ENCODE peak calls at places on chromosomes 2 and 18, in eight cellular contexts. N is tibial artery, Z is upper lobe of left lung, T is NB4, D is AG04449, U is endodermal cell, B is AG10803, V is psoas muscle. A is an unnamed sample.

GRCh38 chr2:21710496-21710895 is 586.7 kb downstream of the TDRD15 start:
- DNase-seq in U (no peak), D (no peak), T (no peak), N (no peak), Z (no peak), V (no peak), B (no peak), A (no peak)

GRCh38 chr2:224892574-224893204 is 149.6 kb downstream of the DOCK10 start:
- DNase-seq in U (peak; percentile 53), T (peak; percentile 73), Z (peak; percentile 28), N (no peak), D (no peak), B (peak; percentile 22), V (no peak), A (no peak)

GRCh38 chr2:172991036-172991435 is 84.6 kb upstream of the MAP3K20 start:
- DNase-seq in Z (no peak), V (no peak), D (no peak), U (no peak), B (no peak), N (no peak), T (no peak), A (no peak)

GRCh38 chr18:48991299-48992055 is 40.7 kb upstream of the SMAD7 start:
- DNase-seq in V (no peak), N (no peak), D (no peak), B (no peak), U (peak; percentile 54), Z (no peak), T (no peak), A (no peak)

GRCh38 chr2:190578158-190579057 is 43.9 kb upstream of the NEMP2 start:
- DNase-seq in Z (no peak), B (peak; percentile 54), U (no peak), N (no peak), D (no peak), T (peak; percentile 72), V (no peak), A (peak; percentile 53)

GRCh38 chr2:24076849-24077534 is 866 bp upstream of the SF3B6 start:
- DNase-seq in T (peak; percentile 75), V (no peak), U (no peak), N (peak; percentile 40), B (peak; percentile 16), D (no peak), Z (no peak), A (no peak)

GRCh38 chr2:80519699-80520291 is 215.2 kb upstream of the LRRTM1 start:
- DNase-seq in N (no peak), D (no peak), Z (no peak), U (no peak), V (no peak), T (no peak), B (no peak), A (no peak)

GRCh38 chr2:170022692-170023091 is 155.3 kb upstream of the MYO3B start:
- DNase-seq in B (peak; percentile 90), V (no peak), U (no peak), D (peak; percentile 55), N (no peak), Z (no peak), T (no peak), A (peak; percentile 82)

GRCh38 chr18:34990571-34990970 is 50.6 kb upstream of the MAPRE2 start:
- DNase-seq in D (no peak), Z (no peak), N (peak; percentile 24), U (no peak), V (peak; percentile 60), B (peak; percentile 12), T (no peak), A (no peak)

GRCh38 chr2:240237609-240238151 is 97.2 kb upstream of the OTOS start:
- DNase-seq in B (peak; percentile 20), N (no peak), Z (no peak), V (peak; percentile 47), T (no peak), U (peak; percentile 22), D (no peak), A (no peak)

GRCh38 chr2:192159215-192159614 is 35.5 kb downstream of the TMEFF2 start:
- DNase-seq in V (no peak), D (no peak), N (no peak), B (no peak), T (no peak), Z (no peak), U (no peak), A (no peak)

GRCh38 chr2:174343343-174343637 is 8.5 kb downstream of the SP9 start:
- DNase-seq in N (no peak), Z (no peak), B (no peak), D (no peak), V (no peak), T (peak; percentile 21), U (no peak), A (no peak)

GRCh38 chr2:180411631-180412030 is 404.5 kb upstream of the CWC22 start:
- DNase-seq in Z (no peak), N (no peak), V (no peak), T (no peak), B (no peak), U (no peak), D (no peak), A (no peak)

GRCh38 chr2:71611781-71612545 is 158.6 kb downstream of the DYSF start:
- DNase-seq in V (no peak), N (no peak), D (no peak), Z (peak; percentile 12), T (no peak), B (no peak), U (peak; percentile 30), A (no peak)

GRCh38 chr2:36410681-36411080 is 55.1 kb downstream of the CRIM1 start:
- DNase-seq in Z (no peak), B (no peak), V (no peak), U (no peak), D (no peak), N (no peak), T (no peak), A (no peak)

GRCh38 chr2:36407403-36407802 is 51.8 kb downstream of the CRIM1 start:
- DNase-seq in T (no peak), V (no peak), Z (no peak), N (no peak), U (no peak), D (no peak), B (no peak), A (no peak)

GRCh38 chr2:36406296-36406695 is 50.7 kb downstream of the CRIM1 start:
- DNase-seq in V (no peak), U (no peak), D (no peak), Z (no peak), N (no peak), B (no peak), T (no peak), A (no peak)

GRCh38 chr2:36409971-36410370 is 54.4 kb downstream of the CRIM1 start:
- DNase-seq in N (no peak), B (no peak), U (no peak), Z (no peak), D (no peak), V (no peak), T (no peak), A (no peak)

DNA sequence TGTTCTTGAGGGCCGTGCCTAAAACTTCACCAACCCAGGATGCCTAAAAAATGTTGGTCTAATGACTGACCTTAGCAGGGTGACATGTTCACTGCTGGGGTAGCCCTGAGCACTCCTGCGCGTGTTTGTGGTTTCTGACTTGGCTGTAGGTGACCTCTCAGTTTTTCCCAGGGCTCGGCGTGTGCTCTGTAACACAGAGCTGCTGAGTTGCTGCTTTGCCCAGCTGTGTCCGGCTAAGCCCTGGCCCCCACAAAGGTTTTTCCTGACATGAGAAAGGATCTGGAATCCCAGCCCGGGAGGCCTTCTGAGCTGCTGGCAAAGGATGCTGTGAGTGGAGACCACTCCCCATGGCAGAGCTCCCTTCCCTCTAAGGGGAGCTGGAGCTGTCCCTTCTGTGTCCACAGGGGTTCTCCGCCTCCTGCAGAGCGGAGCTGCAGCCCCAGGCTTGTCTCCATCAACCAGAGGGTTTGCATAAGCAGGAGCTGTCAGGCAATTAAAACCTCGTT is 52.7 kb downstream of the CRIM1 start:
- DNase-seq in N (no peak), B (no peak), V (peak; percentile 42), Z (no peak), U (peak; percentile 82), D (no peak), T (no peak), A (no peak)
- TF ChIP-seq CTCF in N (no peak), B (no peak), V (no peak), Z (no peak), U (no peak), D (no peak), T (no peak), A (no peak)

DNA sequence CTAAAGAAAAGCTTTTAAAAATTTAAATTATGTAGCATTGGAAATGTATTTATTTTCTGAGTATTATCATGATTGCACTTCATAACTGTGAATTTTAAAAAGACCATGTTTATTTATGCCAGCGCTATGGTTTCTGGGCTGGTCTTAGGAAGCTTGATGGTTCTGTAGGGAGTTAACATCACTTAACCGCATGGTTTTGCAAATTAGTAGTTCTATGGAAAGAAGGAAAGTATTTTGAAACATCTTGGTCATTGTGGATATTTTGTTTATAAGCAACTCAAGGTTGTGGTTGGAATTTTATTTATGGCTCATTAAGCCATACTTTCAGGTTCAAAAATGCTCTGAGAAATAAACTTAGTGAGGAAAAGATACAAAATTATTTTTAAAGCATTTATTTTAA is 549.4 kb downstream of the STK39 start:
- DNase-seq in Z (no peak), D (no peak), V (no peak), B (no peak), N (no peak), U (no peak), T (no peak), A (no peak)
- H3K4me3 ChIP-seq in Z (no peak overlapping the region), D (no peak overlapping the region), V (no peak overlapping the region), B (no peak overlapping the region), N (no peak overlapping the region), U (peak overlapping the region; percentile 17), T (no peak overlapping the region), A (no peak overlapping the region)

DNA sequence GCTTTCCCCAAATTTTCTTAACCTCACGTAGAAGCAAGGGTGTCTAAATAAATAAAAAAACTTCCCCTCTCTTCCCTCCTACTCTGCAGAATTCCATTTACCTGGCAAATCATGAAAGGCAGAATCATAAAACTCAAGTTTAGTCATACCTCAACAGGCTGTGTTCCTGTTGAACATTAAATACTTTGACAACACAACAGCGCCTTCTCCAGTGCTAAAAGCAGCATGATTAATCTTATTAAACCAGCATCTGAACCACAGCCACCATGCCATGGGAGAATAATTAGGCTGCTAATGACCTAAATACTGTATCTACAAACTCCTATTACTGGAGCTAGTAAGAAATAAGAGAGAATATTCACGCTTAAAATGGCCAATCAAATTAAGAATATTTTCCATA is 68.1 kb downstream of the CDH2 start:
- DNase-seq in V (no peak), T (no peak), Z (no peak), N (no peak), B (peak; percentile 34), D (no peak), U (no peak), A (no peak)
- TF ChIP-seq CTCF in V (no peak), T (no peak), Z (no peak), N (no peak), B (peak; percentile 29), D (no peak), U (peak; percentile 27), A (no peak)

GRCh38 chr2:43519711-43520221 is 76.1 kb downstream of the THADA start:
- DNase-seq in Z (no peak), N (no peak), T (peak; percentile 28), U (no peak), B (peak; percentile 96), V (no peak), D (peak; percentile 90), A (no peak)
- H3K4me3 ChIP-seq in Z (no peak overlapping the region), N (no peak overlapping the region), T (no peak overlapping the region), U (no peak overlapping the region), B (no peak overlapping the region), V (no peak overlapping the region), D (no peak overlapping the region), A (no peak overlapping the region)